ENCODE peak calls at places on chromosomes 3 and 15, in six cellular contexts. R is PC-9, M is hepatocyte, W is neural progenitor cell, Q is HCT116, E is GM23248. P is an unnamed sample.

GRCh38 chr15:65086680-65087111 is 10.2 kb downstream of the KBTBD13 start:
- DNase-seq in R (no peak), M (peak), W (no peak), Q (no peak), E (peak), P (no peak)

GRCh38 chr15:86911022-86911421 is 831.4 kb downstream of the AGBL1 start:
- DNase-seq in R (no peak), M (no peak), W (no peak), Q (no peak), E (no peak), P (no peak)

GRCh38 chr3:170953736-170954135 is 45.3 kb upstream of the EIF5A2 start:
- DNase-seq in R (no peak), M (no peak), W (peak), Q (no peak), E (no peak), P (no peak)

GRCh38 chr3:175433026-175433668 is 574.0 kb downstream of the NAALADL2 start:
- DNase-seq in R (no peak), M (no peak), W (no peak), Q (no peak), E (peak), P (peak)

GRCh38 chr3:192122832-192123594 is 604.3 kb downstream of the FGF12 start:
- DNase-seq in R (no peak), M (no peak), W (no peak), Q (no peak), E (no peak), P (peak)

GRCh38 chr3:74624301-74624700 is 9.8 kb upstream of the CNTN3 start:
- DNase-seq in R (no peak), M (no peak), W (no peak), Q (no peak), E (peak), P (peak)

GRCh38 chr3:194224536-194224935 is 88.6 kb downstream of the HES1 start:
- DNase-seq in R (no peak), M (no peak), W (no peak), Q (peak), E (no peak), P (no peak)

GRCh38 chr3:149214702-149215101 is 6.9 kb downstream of the CP start:
- DNase-seq in R (no peak), M (peak), W (no peak), Q (no peak), E (no peak), P (no peak)

GRCh38 chr3:190582667-190583066 is 68.8 kb downstream of the IL1RAP start:
- DNase-seq in R (no peak), M (no peak), W (no peak), Q (no peak), E (no peak), P (no peak)

GRCh38 chr15:62447742-62448141 is 282.7 kb upstream of the C2CD4B start:
- DNase-seq in R (no peak), M (no peak), W (no peak), Q (no peak), E (no peak), P (no peak)

GRCh38 chr15:80743189-80743833 is 35.9 kb upstream of the CEMIP start:
- DNase-seq in R (peak), M (peak), W (no peak), Q (no peak), E (no peak), P (no peak)

GRCh38 chr15:65981837-65982696 is 112.8 kb downstream of the RAB11A start:
- DNase-seq in R (peak), M (peak), W (peak), Q (peak), E (no peak), P (no peak)

GRCh38 chr15:90840954-90841353 is 27.4 kb upstream of the FURIN start:
- DNase-seq in R (no peak), M (peak), W (no peak), Q (no peak), E (no peak), P (peak)

GRCh38 chr3:165459924-165460540 is 263.8 kb upstream of the SLITRK3 start:
- DNase-seq in R (no peak), M (no peak), W (no peak), Q (no peak), E (no peak), P (no peak)

GRCh38 chr15:89556413-89557262 is 18.6 kb upstream of the TICRR start:
- DNase-seq in R (peak), M (peak), W (peak), Q (peak), E (peak), P (peak)

GRCh38 chr15:31483053-31483923 is 156.7 kb downstream of the KLF13 start:
- DNase-seq in R (no peak), M (no peak), W (no peak), Q (no peak), E (peak), P (no peak)

GRCh38 chr15:41829959-41830646 is 2.2 kb downstream of the JMJD7 start:
- DNase-seq in R (no peak), M (no peak), W (no peak), Q (no peak), E (no peak), P (no peak)

GRCh38 chr3:10601131-10601856 is 95.9 kb upstream of the ATP2B2 start:
- DNase-seq in R (no peak), M (no peak), W (no peak), Q (no peak), E (peak), P (peak)

GRCh38 chr3:47781326-47781684 is 388 bp downstream of the SMARCC1 start:
- DNase-seq in R (peak), M (peak), W (peak), Q (no peak), E (peak), P (peak)

GRCh38 chr3:100590114-100590839 is 19.1 kb upstream of the ADGRG7 start:
- DNase-seq in R (peak), M (peak), W (peak), Q (peak), E (peak), P (peak)

GRCh38 chr15:58987036-58987435 is 427 bp upstream of the RNF111 start:
- DNase-seq in R (no peak), M (peak), W (no peak), Q (no peak), E (no peak), P (no peak)

GRCh38 chr3:8301977-8302589 is 199.5 kb upstream of the LMCD1 start:
- DNase-seq in R (peak), M (peak), W (peak), Q (peak), E (peak), P (peak)

GRCh38 chr3:140285380-140285779 is 350.4 kb downstream of the CLSTN2 start:
- DNase-seq in R (no peak), M (no peak), W (no peak), Q (no peak), E (no peak), P (no peak)

GRCh38 chr3:280691-281090 is 84.1 kb downstream of the CHL1 start:
- DNase-seq in R (no peak), M (no peak), W (no peak), Q (no peak), E (no peak), P (no peak)

GRCh38 chr3:186940965-186941364 is 10.6 kb downstream of the ST6GAL1 start:
- DNase-seq in R (no peak), M (no peak), W (no peak), Q (no peak), E (no peak), P (no peak)

GRCh38 chr15:79394231-79394630 is 37.9 kb upstream of the MINAR1 start:
- DNase-seq in R (no peak), M (no peak), W (no peak), Q (no peak), E (peak), P (peak)

GRCh38 chr3:11606865-11607440 is 36.8 kb downstream of the VGLL4 start:
- DNase-seq in R (no peak), M (no peak), W (no peak), Q (no peak), E (peak), P (no peak)

GRCh38 chr3:111965484-111965883 is 13.3 kb upstream of the ABHD10 start:
- DNase-seq in R (no peak), M (no peak), W (no peak), Q (no peak), E (no peak), P (no peak)
- H3K27ac ChIP-seq in R (peak), M (no peak), W (no peak), Q (peak), E (no peak), P (no peak)

DNA sequence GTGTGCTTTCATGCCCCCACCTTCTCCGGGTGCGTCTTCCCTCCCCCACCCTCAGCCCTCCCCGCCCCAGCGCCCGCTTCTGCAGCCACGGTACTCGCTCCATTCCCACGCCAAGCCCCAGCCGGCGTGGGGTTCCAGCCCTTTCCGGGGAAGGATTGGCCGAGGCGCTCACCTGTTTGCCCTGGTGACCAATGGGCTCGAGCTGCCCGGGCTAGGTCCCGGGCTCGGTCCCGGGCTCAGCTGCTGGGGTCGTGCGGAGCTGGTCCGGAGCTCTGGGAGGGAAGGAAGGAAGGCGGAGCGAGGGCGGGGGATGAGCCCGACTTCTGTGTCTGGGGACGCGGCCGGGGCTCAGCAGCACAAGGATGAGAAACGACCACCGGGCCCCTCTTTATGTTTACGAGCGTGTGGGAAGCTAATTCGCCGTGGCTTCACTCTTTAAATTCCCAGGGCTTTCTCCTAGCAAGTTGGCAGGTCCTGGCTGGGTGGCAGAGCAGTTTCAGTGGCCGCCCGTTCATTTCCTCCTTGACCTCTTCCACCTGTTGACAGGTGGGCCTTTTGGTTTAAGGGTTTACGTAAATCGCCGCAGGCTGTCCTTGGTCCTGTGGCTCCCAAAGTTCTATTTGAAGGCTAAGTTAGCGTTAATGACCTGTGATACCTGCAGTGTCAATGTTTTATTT is at the start of gene IGSF10:
- DNase-seq in R (peak), M (peak), W (peak), Q (no peak), E (peak), P (no peak)
- TF ChIP-seq EZH2 in R (no peak), M (no peak), W (no peak), Q (no peak), E (no peak), P (peak)

GRCh38 chr3:69865920-69866679 is 126.8 kb downstream of the MITF start:
- DNase-seq in R (peak), M (peak), W (peak), Q (no peak), E (no peak), P (no peak)

GRCh38 chr3:69869021-69869420 is 129.8 kb downstream of the MITF start:
- DNase-seq in R (no peak), M (no peak), W (no peak), Q (no peak), E (no peak), P (no peak)

GRCh38 chr3:69867941-69868505 is 128.8 kb downstream of the MITF start:
- DNase-seq in R (no peak), M (no peak), W (no peak), Q (no peak), E (peak), P (no peak)

GRCh38 chr3:69864751-69865150 is 125.5 kb downstream of the MITF start:
- DNase-seq in R (no peak), M (no peak), W (no peak), Q (no peak), E (no peak), P (no peak)

DNA sequence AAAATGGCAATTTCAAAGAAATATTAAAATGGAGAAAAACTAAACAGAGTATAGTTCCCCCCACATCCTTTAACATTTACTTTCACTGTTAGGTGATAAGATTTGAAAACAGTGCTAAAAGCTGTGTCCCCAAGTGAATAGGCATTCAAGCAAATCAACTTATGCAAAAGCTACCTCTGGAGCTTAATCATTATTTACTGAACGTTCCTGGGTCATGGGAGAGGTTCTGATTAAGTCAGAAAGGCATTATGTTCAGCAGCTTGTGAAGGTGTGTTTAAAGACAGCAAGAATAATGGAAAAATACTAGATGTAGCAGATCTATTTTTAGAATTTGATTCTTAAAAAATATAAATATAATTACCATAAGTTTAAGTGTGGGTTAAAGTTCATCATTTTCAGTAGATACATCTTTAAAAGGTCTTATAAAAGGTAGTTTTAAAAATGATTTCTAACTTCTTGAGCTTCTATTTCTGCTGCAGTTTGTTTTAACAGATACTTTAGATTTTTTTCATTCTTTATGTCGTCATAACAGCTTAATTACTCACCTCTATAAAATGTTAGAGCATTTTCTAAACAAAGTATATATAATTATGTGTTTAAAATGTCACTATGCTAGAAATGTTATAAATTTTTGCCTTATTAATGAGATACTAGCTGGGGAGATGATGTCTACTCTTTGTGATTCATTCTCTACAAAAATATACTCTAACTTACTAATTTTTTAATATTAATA is 127.9 kb downstream of the MITF start:
- DNase-seq in R (no peak), M (no peak), W (no peak), Q (no peak), E (peak), P (peak)
- H3K27ac ChIP-seq in R (peak), M (peak), W (no peak), Q (no peak), E (no peak), P (no peak)

DNA sequence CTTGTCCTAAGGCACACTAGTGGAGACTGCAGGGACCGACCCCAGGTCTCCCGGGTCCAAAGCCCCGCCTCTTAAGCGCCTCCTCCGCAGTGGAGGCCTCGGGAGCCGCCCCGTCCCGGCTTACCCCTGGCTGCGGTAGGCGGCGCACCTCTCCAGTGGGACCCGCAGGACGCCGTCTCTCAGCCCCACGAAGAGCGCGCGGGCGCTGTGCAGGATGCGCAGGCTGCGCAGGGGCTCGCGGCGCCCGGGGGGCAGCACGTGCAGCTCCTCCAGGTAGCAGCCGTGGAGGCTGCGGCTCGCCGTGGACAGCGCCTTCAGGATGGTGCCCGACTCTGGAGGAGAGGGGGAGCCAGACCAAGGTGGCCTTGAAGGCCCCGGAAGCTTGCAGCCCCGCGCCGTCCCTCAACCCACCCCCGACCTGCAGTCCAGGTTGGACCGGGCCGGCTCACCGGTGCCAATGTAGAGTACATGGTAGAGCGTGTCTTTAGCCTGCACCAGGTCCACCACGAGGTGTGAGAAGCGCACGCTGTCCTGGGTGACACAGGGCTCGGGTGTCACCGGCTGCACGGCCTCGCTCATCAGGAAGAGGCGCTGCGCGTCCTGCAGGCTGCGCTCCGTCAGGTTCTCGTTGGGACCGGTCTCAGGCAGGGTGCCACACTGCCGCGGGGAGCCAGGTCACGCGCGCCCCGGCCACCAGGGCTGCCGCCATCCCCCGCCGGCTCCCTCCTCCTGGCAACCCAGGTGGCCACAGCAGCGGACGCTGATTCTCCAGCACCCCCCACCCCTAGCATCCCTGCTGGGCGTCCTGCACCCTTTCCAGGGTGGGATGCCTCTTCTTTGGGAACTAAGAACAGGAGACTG is 105.5 kb downstream of the SEMA5B start:
- DNase-seq in R (no peak), M (peak), W (peak), Q (no peak), E (peak), P (no peak)
- TF ChIP-seq EZH2 in R (no peak), M (peak), W (peak), Q (no peak), E (no peak), P (no peak)

P was measured in astrocyte.